ENCODE peak calls at places on chromosomes 13 and 19, in eight cellular contexts. N is CD8-positive, alpha-beta memory T cell; A is stimulated activated CD8-positive, alpha-beta memory T cell treated with anti-CD3 and anti-CD28 coated beads, Interleukin-7, amount 100 ng/mL, for 1 hour; F is heart right ventricle; B is IMR-90; Z is progenitor cell of endocrine pancreas; K is Calu3; D is pulmonary artery endothelial cell. M is an unnamed sample.

GRCh38 chr13:39612023-39612637 is 9.1 kb upstream of the LHFPL6 start:
- DNase-seq in N (peak), K (peak), B (peak), A (no peak), Z (peak), D (peak), F (no peak), M (no peak)

GRCh38 chr19:15790096-15790495 is 2.6 kb downstream of the OR10H5 start:
- DNase-seq in A (no peak), F (no peak), Z (no peak), N (no peak), B (no peak), K (no peak), D (no peak), M (no peak)

GRCh38 chr13:73602295-73602694 is 531.9 kb downstream of the KLF12 start:
- DNase-seq in F (no peak), Z (no peak), K (no peak), A (no peak), B (peak), N (no peak), D (no peak), M (no peak)

GRCh38 chr19:11964858-11965645 is at the start of gene ZNF763:
- DNase-seq in F (peak), N (peak), B (peak), K (peak), D (peak), Z (peak), A (peak), M (peak)

GRCh38 chr19:10270616-10271394 is at the start of gene ICAM1:
- DNase-seq in B (peak), F (peak), A (peak), D (peak), N (peak), K (peak), Z (no peak), M (peak)

GRCh38 chr13:103908274-103908673 is 842.1 kb upstream of the SLC10A2 start:
- DNase-seq in K (no peak), Z (no peak), N (no peak), F (no peak), A (no peak), D (no peak), B (no peak), M (no peak)

GRCh38 chr19:39810424-39810823 is 23.5 kb downstream of the DYRK1B start:
- DNase-seq in A (no peak), Z (no peak), F (no peak), N (no peak), K (no peak), D (no peak), B (no peak), M (no peak)

GRCh38 chr19:3071764-3072163 is 9.5 kb upstream of the TLE5 start:
- DNase-seq in B (no peak), K (no peak), N (no peak), D (no peak), F (no peak), Z (no peak), A (no peak), M (no peak)

GRCh38 chr13:111393221-111393790 is 72.9 kb downstream of the TEX29 start:
- DNase-seq in A (no peak), K (no peak), Z (no peak), D (no peak), N (no peak), F (no peak), B (no peak), M (no peak)

GRCh38 chr19:55641376-55642152 is 762 bp downstream of the ZNF580 start:
- DNase-seq in F (no peak), N (peak), Z (no peak), A (no peak), B (peak), K (no peak), D (no peak), M (peak)

GRCh38 chr13:99265823-99266426 is 7.7 kb upstream of the GPR18 start:
- DNase-seq in K (no peak), D (peak), B (peak), N (peak), F (no peak), A (no peak), Z (no peak), M (no peak)

GRCh38 chr13:83907196-83907989 is 25.1 kb upstream of the SLITRK1 start:
- DNase-seq in N (no peak), A (no peak), D (no peak), B (no peak), K (no peak), Z (no peak), F (no peak), M (no peak)

GRCh38 chr19:6718111-6718740 is 2.2 kb downstream of the C3 start:
- DNase-seq in Z (no peak), B (no peak), N (no peak), A (no peak), F (no peak), D (no peak), K (no peak), M (no peak)

GRCh38 chr19:7637374-7638256 is 705 bp downstream of the STXBP2 start:
- DNase-seq in Z (no peak), F (no peak), K (peak), N (no peak), A (no peak), B (no peak), D (no peak), M (peak)

GRCh38 chr13:66644855-66645460 is 585.2 kb downstream of the PCDH9 start:
- DNase-seq in Z (no peak), D (no peak), K (no peak), A (no peak), F (no peak), N (no peak), B (no peak), M (no peak)

GRCh38 chr13:79867248-79867647 is 386.3 kb downstream of the NDFIP2 start:
- DNase-seq in F (no peak), D (no peak), A (no peak), Z (no peak), N (no peak), K (no peak), B (peak), M (no peak)

GRCh38 chr13:80363890-80364503 is 23.1 kb upstream of the SPRY2 start:
- DNase-seq in K (no peak), N (no peak), Z (no peak), F (no peak), D (no peak), B (peak), A (no peak), M (no peak)

GRCh38 chr13:49060698-49061387 is 85.1 kb downstream of the FNDC3A start:
- DNase-seq in D (no peak), K (no peak), N (no peak), F (no peak), B (peak), Z (no peak), A (no peak), M (no peak)

GRCh38 chr19:35669974-35670373 is 3.7 kb downstream of the UPK1A start:
- DNase-seq in N (no peak), A (no peak), F (no peak), K (no peak), B (no peak), D (no peak), Z (no peak), M (no peak)

GRCh38 chr19:13834308-13834790 is 39.1 kb downstream of the ZSWIM4 start:
- DNase-seq in N (no peak), K (no peak), Z (no peak), B (peak), A (no peak), D (no peak), F (no peak), M (no peak)

GRCh38 chr19:40542197-40542859 is 34.3 kb upstream of the SHKBP1 start:
- DNase-seq in F (peak), B (peak), D (no peak), K (no peak), Z (no peak), A (no peak), N (no peak), M (peak)

GRCh38 chr19:44757057-44757734 is 8.7 kb downstream of the BCL3 start:
- DNase-seq in Z (peak), B (peak), A (no peak), F (peak), K (no peak), D (no peak), N (no peak), M (no peak)

GRCh38 chr19:44673510-44673909 is 2.2 kb downstream of the CEACAM19 start:
- DNase-seq in Z (no peak), A (no peak), D (no peak), N (no peak), B (no peak), F (no peak), K (no peak), M (no peak)

GRCh38 chr19:9857920-9858746 is 23.0 kb downstream of the PIN1 start:
- DNase-seq in N (peak), D (no peak), F (no peak), K (no peak), B (no peak), Z (no peak), A (no peak), M (no peak)

GRCh38 chr13:85864963-85865530 is 65.8 kb upstream of the SLITRK6 start:
- DNase-seq in F (no peak), B (peak), K (peak), N (no peak), A (no peak), Z (no peak), D (no peak), M (no peak)

GRCh38 chr13:49320975-49321374 is 73.2 kb downstream of the CDADC1 start:
- DNase-seq in A (no peak), F (no peak), D (no peak), B (peak), Z (no peak), K (no peak), N (no peak), M (no peak)

GRCh38 chr19:17889609-17890214 is 18.0 kb downstream of the SLC5A5 start:
- DNase-seq in K (peak), N (no peak), D (peak), A (no peak), F (no peak), Z (peak), B (peak), M (peak)

M was measured in left lung.